ENCODE peak calls at places on chromosomes 7 and 10, in five cellular contexts. One of them, this sample, is unnamed.

GRCh38 chr10:29735628-29736324 is 101.0 kb upstream of the SVIL start:
- DNase-seq in LNCaP clone FGC: no peak
- DNase-seq in pancreas: peak
- DNase-seq in prostate gland: peak
- DNase-seq in osteoblast: peak
- DNase-seq in this sample: peak

GRCh38 chr7:127393370-127394058 is 1.0 kb upstream of the ZNF800 start:
- DNase-seq in pancreas: no peak
- DNase-seq in osteoblast: peak
- DNase-seq in prostate gland: peak
- DNase-seq in LNCaP clone FGC: no peak
- DNase-seq in this sample: no peak

GRCh38 chr7:94374721-94375120 is 20.0 kb upstream of the COL1A2 start:
- DNase-seq in osteoblast: no peak
- DNase-seq in prostate gland: no peak
- DNase-seq in pancreas: no peak
- DNase-seq in LNCaP clone FGC: no peak
- DNase-seq in this sample: no peak

GRCh38 chr7:87806150-87806549 is 70.0 kb downstream of the SLC25A40 start:
- DNase-seq in prostate gland: no peak
- DNase-seq in LNCaP clone FGC: no peak
- DNase-seq in osteoblast: no peak
- DNase-seq in pancreas: no peak
- DNase-seq in this sample: no peak

GRCh38 chr7:124790645-124791044 is 25.1 kb upstream of the GPR37 start:
- DNase-seq in LNCaP clone FGC: no peak
- DNase-seq in prostate gland: no peak
- DNase-seq in osteoblast: no peak
- DNase-seq in pancreas: no peak
- DNase-seq in this sample: no peak

GRCh38 chr10:28403090-28403489 is 100.2 kb upstream of the MPP7 start:
- DNase-seq in LNCaP clone FGC: no peak
- DNase-seq in osteoblast: no peak
- DNase-seq in prostate gland: no peak
- DNase-seq in pancreas: no peak
- DNase-seq in this sample: no peak

GRCh38 chr10:131737543-131738395 is 163.0 kb upstream of the PPP2R2D start:
- DNase-seq in osteoblast: no peak
- DNase-seq in LNCaP clone FGC: no peak
- DNase-seq in prostate gland: no peak
- DNase-seq in pancreas: no peak
- DNase-seq in this sample: no peak

GRCh38 chr7:129144834-129145668 is 544 bp downstream of the TSPAN33 start:
- DNase-seq in prostate gland: no peak
- DNase-seq in osteoblast: no peak
- DNase-seq in LNCaP clone FGC: no peak
- DNase-seq in pancreas: no peak
- DNase-seq in this sample: no peak

GRCh38 chr7:68730871-68731403 is 867.3 kb upstream of the AUTS2 start:
- DNase-seq in prostate gland: peak
- DNase-seq in LNCaP clone FGC: peak
- DNase-seq in pancreas: peak
- DNase-seq in osteoblast: no peak
- DNase-seq in this sample: no peak

GRCh38 chr7:84070101-84070500 is 124.5 kb downstream of the SEMA3A start:
- DNase-seq in pancreas: no peak
- DNase-seq in prostate gland: no peak
- DNase-seq in osteoblast: no peak
- DNase-seq in LNCaP clone FGC: no peak
- DNase-seq in this sample: no peak

GRCh38 chr10:63434866-63435854 is 30.6 kb downstream of the JMJD1C start:
- DNase-seq in pancreas: no peak
- DNase-seq in osteoblast: no peak
- DNase-seq in LNCaP clone FGC: no peak
- DNase-seq in prostate gland: no peak
- DNase-seq in this sample: no peak

GRCh38 chr10:14558025-14558424 is 216.7 kb downstream of the FAM107B start:
- DNase-seq in prostate gland: no peak
- DNase-seq in LNCaP clone FGC: no peak
- DNase-seq in osteoblast: no peak
- DNase-seq in pancreas: no peak
- DNase-seq in this sample: no peak

GRCh38 chr10:14562197-14562596 is 212.5 kb downstream of the FAM107B start:
- DNase-seq in osteoblast: no peak
- DNase-seq in pancreas: no peak
- DNase-seq in LNCaP clone FGC: no peak
- DNase-seq in prostate gland: no peak
- DNase-seq in this sample: no peak

GRCh38 chr10:14560794-14561765 is 213.6 kb downstream of the FAM107B start:
- DNase-seq in LNCaP clone FGC: no peak
- DNase-seq in prostate gland: no peak
- DNase-seq in osteoblast: no peak
- DNase-seq in pancreas: no peak
- DNase-seq in this sample: no peak

GRCh38 chr10:14562615-14563214 is 212.0 kb downstream of the FAM107B start:
- DNase-seq in osteoblast: no peak
- DNase-seq in pancreas: no peak
- DNase-seq in prostate gland: no peak
- DNase-seq in LNCaP clone FGC: no peak
- DNase-seq in this sample: no peak

GRCh38 chr10:14560274-14560673 is 214.4 kb downstream of the FAM107B start:
- DNase-seq in prostate gland: no peak
- DNase-seq in pancreas: no peak
- DNase-seq in LNCaP clone FGC: no peak
- DNase-seq in osteoblast: peak
- DNase-seq in this sample: peak
- TF ChIP-seq CTCF in prostate gland: no peak
- TF ChIP-seq CTCF in pancreas: no peak
- TF ChIP-seq CTCF in LNCaP clone FGC: no peak
- TF ChIP-seq CTCF in osteoblast: peak
- TF ChIP-seq CTCF in this sample: peak

DNA sequence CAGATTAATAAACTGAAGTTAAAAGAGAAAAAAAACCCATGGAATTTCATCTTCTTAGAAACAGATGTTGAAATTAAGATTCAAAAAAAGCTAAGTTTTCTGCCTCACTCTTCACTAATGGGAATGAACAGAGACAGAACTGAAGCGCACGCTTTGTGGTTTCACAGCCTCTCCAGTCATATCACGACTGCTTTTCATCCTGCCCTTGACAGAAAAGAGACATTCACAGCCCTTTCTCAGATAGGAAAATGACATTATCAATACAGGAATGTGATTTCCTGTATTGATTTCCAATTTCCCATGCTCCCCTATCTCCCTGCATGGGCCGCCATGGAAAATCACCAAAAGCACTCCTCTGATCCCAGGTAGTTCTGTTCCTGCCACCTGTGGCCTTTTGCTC is 108.2 kb downstream of the PFKFB3 start:
- DNase-seq in LNCaP clone FGC: no peak
- DNase-seq in osteoblast: no peak
- DNase-seq in prostate gland: no peak
- DNase-seq in pancreas: no peak
- DNase-seq in this sample: no peak
- TF ChIP-seq CTCF in LNCaP clone FGC: no peak
- TF ChIP-seq CTCF in osteoblast: no peak
- TF ChIP-seq CTCF in prostate gland: no peak
- TF ChIP-seq CTCF in pancreas: no peak
- TF ChIP-seq CTCF in this sample: no peak

DNA sequence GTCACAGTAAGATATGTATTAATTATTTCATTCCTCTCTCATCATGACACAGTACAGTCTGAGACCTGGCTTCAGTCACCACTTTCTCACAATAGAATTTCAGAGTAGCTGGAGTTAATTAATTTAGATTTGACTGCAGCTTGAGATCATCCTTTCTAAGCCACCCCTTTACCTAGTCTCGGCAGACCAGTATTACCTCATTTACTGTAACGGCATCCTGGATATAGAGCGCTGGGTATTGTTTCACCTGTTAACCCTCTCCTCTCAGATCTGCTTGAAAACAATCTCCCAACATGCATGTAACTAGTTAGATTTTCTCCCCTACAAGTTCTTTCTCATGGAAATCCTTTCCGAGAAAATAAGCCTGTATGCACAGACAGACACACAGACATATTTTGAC is 1057.5 kb downstream of the GATA3 start:
- DNase-seq in osteoblast: no peak
- DNase-seq in pancreas: no peak
- DNase-seq in prostate gland: no peak
- DNase-seq in LNCaP clone FGC: no peak
- DNase-seq in this sample: no peak
- TF ChIP-seq CTCF in osteoblast: no peak
- TF ChIP-seq CTCF in pancreas: no peak
- TF ChIP-seq CTCF in prostate gland: no peak
- TF ChIP-seq CTCF in LNCaP clone FGC: no peak
- TF ChIP-seq CTCF in this sample: no peak

DNA sequence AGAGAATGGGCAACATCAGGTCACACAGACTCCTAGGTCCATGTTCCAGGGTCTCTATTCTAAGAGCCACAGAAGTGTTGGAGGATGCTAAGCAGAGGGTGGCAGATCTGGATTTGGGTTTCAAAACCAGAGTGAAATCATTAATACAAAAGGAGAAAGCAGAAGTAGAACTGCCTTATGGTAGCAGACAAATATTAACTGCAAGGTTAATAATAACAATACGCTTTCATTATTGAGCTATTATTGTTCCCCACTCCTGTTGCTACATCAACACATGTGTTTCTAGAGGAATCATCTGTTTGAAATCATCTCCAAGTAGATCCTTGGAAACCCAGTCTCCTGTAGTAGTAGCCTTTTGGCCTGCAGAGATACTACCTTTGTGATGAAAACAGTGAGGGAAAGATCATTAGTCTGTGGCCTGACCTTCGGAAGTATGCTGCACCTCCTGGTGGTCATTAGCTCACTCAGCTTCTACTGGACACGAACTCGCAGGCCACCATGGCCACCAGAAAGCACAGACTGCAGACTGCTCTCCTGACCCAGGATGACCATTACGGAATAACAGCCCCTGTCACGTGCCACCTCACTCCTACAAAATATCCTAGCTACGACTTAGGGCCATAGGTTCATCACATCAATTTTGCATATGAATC is 84.6 kb downstream of the XPNPEP1 start:
- DNase-seq in LNCaP clone FGC: no peak
- DNase-seq in osteoblast: peak
- DNase-seq in pancreas: no peak
- DNase-seq in prostate gland: no peak
- DNase-seq in this sample: no peak
- TF ChIP-seq CTCF in LNCaP clone FGC: no peak
- TF ChIP-seq CTCF in osteoblast: no peak
- TF ChIP-seq CTCF in pancreas: no peak
- TF ChIP-seq CTCF in prostate gland: no peak
- TF ChIP-seq CTCF in this sample: no peak

GRCh38 chr10:77504870-77505257 is 132.7 kb downstream of the KCNMA1 start:
- DNase-seq in LNCaP clone FGC: no peak
- DNase-seq in pancreas: peak
- DNase-seq in prostate gland: no peak
- DNase-seq in osteoblast: no peak
- DNase-seq in this sample: peak
- TF ChIP-seq CTCF in LNCaP clone FGC: no peak
- TF ChIP-seq CTCF in pancreas: no peak
- TF ChIP-seq CTCF in prostate gland: no peak
- TF ChIP-seq CTCF in osteoblast: no peak
- TF ChIP-seq CTCF in this sample: peak

GRCh38 chr10:44990302-44990655 is 10.4 kb upstream of the ZNF22 start:
- DNase-seq in LNCaP clone FGC: no peak
- DNase-seq in prostate gland: no peak
- DNase-seq in pancreas: no peak
- DNase-seq in osteoblast: no peak
- DNase-seq in this sample: no peak
- TF ChIP-seq CTCF in LNCaP clone FGC: no peak
- TF ChIP-seq CTCF in prostate gland: no peak
- TF ChIP-seq CTCF in pancreas: no peak
- TF ChIP-seq CTCF in osteoblast: no peak
- TF ChIP-seq CTCF in this sample: no peak

GRCh38 chr10:71035511-71036278 is 147.3 kb upstream of the PCBD1 start:
- DNase-seq in pancreas: no peak
- DNase-seq in prostate gland: no peak
- DNase-seq in LNCaP clone FGC: no peak
- DNase-seq in osteoblast: no peak
- DNase-seq in this sample: no peak
- TF ChIP-seq CTCF in pancreas: no peak
- TF ChIP-seq CTCF in prostate gland: no peak
- TF ChIP-seq CTCF in LNCaP clone FGC: no peak
- TF ChIP-seq CTCF in osteoblast: no peak
- TF ChIP-seq CTCF in this sample: no peak

This sample was measured in RWPE2.